ENCODE peak calls at places on chromosome 20, in five cellular contexts. J is non-pigmented ciliary epithelial cell, F is ELR, H is GM13976, Y is cardiac fibroblast. P is an unnamed sample.

GRCh38 chr20:11178946-11179654 is 505.3 kb upstream of the JAG1 start:
- DNase-seq in Y (peak; percentile 52), J (peak; percentile 79), F (peak; percentile 75), H (no peak), P (no peak)

GRCh38 chr20:39878809-39879208 is 810.2 kb downstream of the MAFB start:
- DNase-seq in H (no peak), Y (no peak), F (no peak), J (no peak), P (no peak)

GRCh38 chr20:16378712-16379111 is 194.5 kb downstream of the KIF16B start:
- DNase-seq in H (no peak), J (no peak), Y (no peak), F (no peak), P (no peak)

GRCh38 chr20:17646901-17647301 is 35.1 kb downstream of the RRBP1 start:
- DNase-seq in J (no peak), Y (no peak), F (no peak), H (no peak), P (no peak)

GRCh38 chr20:38970302-38970701 is 8.2 kb downstream of the DHX35 start:
- DNase-seq in Y (peak; percentile 22), H (no peak), J (peak; percentile 65), F (peak; percentile 96), P (no peak)

GRCh38 chr20:53001502-53002301 is 29.5 kb downstream of the TSHZ2 start:
- DNase-seq in J (no peak), H (no peak), Y (no peak), F (no peak), P (no peak)

GRCh38 chr20:40706977-40707582 is 18.0 kb upstream of the MAFB start:
- DNase-seq in Y (no peak), J (no peak), H (no peak), F (peak; percentile 52), P (no peak)

GRCh38 chr20:46979603-46980241 is 85.1 kb downstream of the EYA2 start:
- DNase-seq in Y (no peak), F (no peak), J (no peak), H (no peak), P (no peak)

GRCh38 chr20:17628101-17628841 is 53.8 kb downstream of the RRBP1 start:
- DNase-seq in H (no peak), F (no peak), J (no peak), Y (no peak), P (no peak)

GRCh38 chr20:8153281-8153908 is 21.3 kb downstream of the PLCB1 start:
- DNase-seq in H (no peak), J (no peak), Y (peak; percentile 64), F (no peak), P (no peak)

GRCh38 chr20:41650221-41650948 is 32.2 kb upstream of the CHD6 start:
- DNase-seq in H (no peak), J (no peak), F (no peak), Y (no peak), P (no peak)

GRCh38 chr20:61883867-61884393 is 181.8 kb downstream of the TAF4 start:
- DNase-seq in H (no peak), F (no peak), J (no peak), Y (no peak), P (no peak)

GRCh38 chr20:14142171-14142570 is 146.9 kb downstream of the MACROD2 start:
- DNase-seq in Y (peak; percentile 62), J (no peak), F (no peak), H (peak; percentile 22), P (no peak)

GRCh38 chr20:25195962-25196700 is 619 bp downstream of the ENTPD6 start:
- DNase-seq in F (peak; percentile 46), J (no peak), Y (peak; percentile 19), H (no peak), P (peak; percentile 26)

GRCh38 chr20:431012-431904 is 23.2 kb downstream of the RBCK1 start:
- DNase-seq in H (no peak), Y (peak; percentile 76), F (peak; percentile 80), J (no peak), P (peak; percentile 21)

GRCh38 chr20:52746190-52746589 is 226.0 kb upstream of the TSHZ2 start:
- DNase-seq in Y (peak; percentile 16), J (no peak), H (no peak), F (no peak), P (no peak)

GRCh38 chr20:31573555-31574295 is 31.4 kb upstream of the ID1 start:
- DNase-seq in J (no peak), F (no peak), H (no peak), Y (no peak), P (no peak)

P was measured in T-cell.